ENCODE peak calls at places on chromosomes 6 and 20, in five cellular contexts. P is GM20000, W is fibroblast of lung, S is HFF-Myc, D is spleen. M is an unnamed sample.

GRCh38 chr20:32585519-32586127 is 490 bp upstream of the NOL4L start:
- DNase-seq in P (peak), W (no peak), S (no peak), D (no peak), M (peak)

GRCh38 chr6:134816780-134817179 is 133.1 kb downstream of the ALDH8A1 start:
- DNase-seq in P (no peak), W (no peak), S (no peak), D (no peak), M (no peak)

GRCh38 chr20:11080776-11081406 is 407.1 kb upstream of the JAG1 start:
- DNase-seq in P (no peak), W (no peak), S (no peak), D (no peak), M (no peak)

GRCh38 chr6:2630891-2631458 is 119.7 kb downstream of the MYLK4 start:
- DNase-seq in P (no peak), W (peak), S (peak), D (no peak), M (no peak)

GRCh38 chr6:22512716-22513452 is 56.5 kb upstream of the HDGFL1 start:
- DNase-seq in P (no peak), W (peak), S (no peak), D (no peak), M (no peak)

GRCh38 chr6:18990313-18990978 is 603.3 kb downstream of the RNF144B start:
- DNase-seq in P (peak), W (peak), S (peak), D (peak), M (peak)

GRCh38 chr6:160427312-160428068 is 79.3 kb downstream of the SLC22A3 start:
- DNase-seq in P (no peak), W (peak), S (no peak), D (no peak), M (no peak)

GRCh38 chr6:131909408-131910218 is 41.6 kb downstream of the CCN2 start:
- DNase-seq in P (peak), W (peak), S (peak), D (no peak), M (peak)

GRCh38 chr6:21504790-21505189 is 88.8 kb upstream of the SOX4 start:
- DNase-seq in P (no peak), W (peak), S (no peak), D (no peak), M (no peak)

GRCh38 chr20:49948809-49949507 is 12.8 kb downstream of the RNF114 start:
- DNase-seq in P (no peak), W (peak), S (peak), D (no peak), M (no peak)

GRCh38 chr20:44264287-44264686 is 17.2 kb downstream of the GDAP1L1 start:
- DNase-seq in P (no peak), W (no peak), S (no peak), D (no peak), M (no peak)

GRCh38 chr6:115729036-115729435 is 331.7 kb downstream of the FRK start:
- DNase-seq in P (no peak), W (no peak), S (no peak), D (peak), M (no peak)

GRCh38 chr20:23048283-23049200 is 930 bp downstream of the THBD start:
- DNase-seq in P (no peak), W (peak), S (peak), D (peak), M (peak)

GRCh38 chr6:86192123-86192522 is 549.4 kb upstream of the SYNCRIP start:
- DNase-seq in P (peak), W (peak), S (no peak), D (no peak), M (no peak)

GRCh38 chr6:113858067-113858604 is 991 bp downstream of the MARCKS start:
- DNase-seq in P (peak), W (peak), S (no peak), D (peak), M (peak)

GRCh38 chr20:21656299-21657067 is 49.0 kb upstream of the PAX1 start:
- DNase-seq in P (no peak), W (no peak), S (no peak), D (no peak), M (no peak)

GRCh38 chr6:2665169-2666070 is 85.3 kb downstream of the MYLK4 start:
- DNase-seq in P (no peak), W (peak), S (no peak), D (no peak), M (no peak)

GRCh38 chr20:43824279-43824678 is 90.4 kb upstream of the TOX2 start:
- DNase-seq in P (no peak), W (no peak), S (no peak), D (peak), M (no peak)

GRCh38 chr20:32348207-32348606 is 9.9 kb upstream of the ASXL1 start:
- DNase-seq in P (no peak), W (no peak), S (no peak), D (no peak), M (no peak)

GRCh38 chr6:63307581-63308246 is 12.1 kb downstream of the LGSN start:
- DNase-seq in P (peak), W (peak), S (peak), D (no peak), M (peak)

GRCh38 chr6:31761343-31761742 is 1.1 kb upstream of the SAPCD1 start:
- DNase-seq in P (no peak), W (no peak), S (no peak), D (peak), M (no peak)

GRCh38 chr6:7673063-7673536 is 52.8 kb upstream of the BMP6 start:
- DNase-seq in P (no peak), W (peak), S (peak), D (peak), M (no peak)

GRCh38 chr20:62741191-62741676 is 32.6 kb downstream of the NTSR1 start:
- DNase-seq in P (no peak), W (no peak), S (no peak), D (peak), M (no peak)

GRCh38 chr6:35370124-35370741 is 27.9 kb downstream of the PPARD start:
- DNase-seq in P (peak), W (peak), S (peak), D (peak), M (peak)

GRCh38 chr20:52172392-52173047 is 19.1 kb downstream of the ZFP64 start:
- DNase-seq in P (peak), W (no peak), S (no peak), D (no peak), M (peak)

GRCh38 chr6:52286798-52287432 is 2.4 kb upstream of the MCM3 start:
- DNase-seq in P (peak), W (peak), S (no peak), D (no peak), M (peak)

GRCh38 chr20:59603727-59604608 is at the start of gene PHACTR3:
- DNase-seq in P (no peak), W (no peak), S (no peak), D (no peak), M (no peak)

GRCh38 chr20:37278966-37279590 is 10.4 kb upstream of the MANBAL start:
- DNase-seq in P (no peak), W (no peak), S (no peak), D (no peak), M (no peak)

GRCh38 chr6:42787018-42787611 is 5.3 kb downstream of the BICRAL start:
- DNase-seq in P (no peak), W (no peak), S (no peak), D (no peak), M (no peak)

GRCh38 chr6:157994126-157994795 is 12.6 kb downstream of the SYNJ2 start:
- DNase-seq in P (no peak), W (no peak), S (no peak), D (peak), M (no peak)

GRCh38 chr6:1621328-1621701 is 11.6 kb downstream of the FOXC1 start:
- DNase-seq in P (no peak), W (no peak), S (no peak), D (peak), M (no peak)

GRCh38 chr6:15456422-15456821 is 206.4 kb downstream of the DTNBP1 start:
- DNase-seq in P (no peak), W (no peak), S (no peak), D (no peak), M (no peak)

GRCh38 chr6:151087861-151088598 is 151.7 kb upstream of the AKAP12 start:
- DNase-seq in P (no peak), W (peak), S (no peak), D (no peak), M (no peak)

GRCh38 chr6:127812985-127813681 is 87.7 kb downstream of the THEMIS start:
- DNase-seq in P (no peak), W (no peak), S (no peak), D (no peak), M (no peak)

GRCh38 chr6:13383280-13384163 is 55.2 kb upstream of the TBC1D7 start:
- DNase-seq in P (peak), W (peak), S (no peak), D (no peak), M (peak)

GRCh38 chr20:23147964-23148720 is 62.0 kb upstream of the CD93 start:
- DNase-seq in P (peak), W (peak), S (no peak), D (no peak), M (no peak)

GRCh38 chr6:162123797-162124196 is 603.8 kb downstream of the PRKN start:
- DNase-seq in P (no peak), W (peak), S (no peak), D (no peak), M (no peak)

DNA sequence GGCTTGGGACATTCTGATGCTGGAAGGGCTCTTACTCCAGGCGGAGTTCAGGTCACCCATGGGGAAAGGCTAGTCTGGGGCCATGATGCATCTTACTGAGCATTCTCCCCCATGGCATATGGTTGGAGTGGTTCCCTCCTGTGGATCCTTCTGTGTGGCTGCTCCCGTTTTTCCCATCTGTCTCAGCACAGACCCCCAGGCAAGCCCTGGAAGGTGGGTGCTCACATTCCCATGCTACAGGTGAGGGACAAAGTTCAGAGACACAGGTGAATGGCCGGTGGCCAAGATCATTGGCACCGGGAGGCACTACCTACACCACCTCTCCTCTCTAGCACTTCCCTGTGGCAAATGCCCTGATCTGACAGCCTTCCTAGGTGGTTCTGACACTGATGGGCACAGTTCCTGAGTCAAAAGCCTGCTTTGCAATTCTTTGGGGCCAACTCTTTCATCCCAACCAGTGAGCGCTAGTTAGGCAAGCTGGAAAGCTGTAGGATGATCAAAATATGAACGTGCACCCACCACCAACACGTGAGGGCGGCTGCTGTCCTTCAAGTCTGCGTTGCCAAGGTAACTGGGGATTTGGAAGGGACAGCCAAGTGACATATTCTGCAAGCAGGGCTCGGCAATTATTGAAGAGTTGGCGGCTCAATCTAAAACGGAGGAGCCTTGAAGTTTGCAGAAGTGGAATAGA is 124.6 kb downstream of the CDH4 start:
- DNase-seq in P (no peak), W (no peak), S (no peak), D (peak), M (no peak)
- TF ChIP-seq CTCF in P (no peak), W (no peak), S (no peak), D (no peak), M (no peak)

DNA sequence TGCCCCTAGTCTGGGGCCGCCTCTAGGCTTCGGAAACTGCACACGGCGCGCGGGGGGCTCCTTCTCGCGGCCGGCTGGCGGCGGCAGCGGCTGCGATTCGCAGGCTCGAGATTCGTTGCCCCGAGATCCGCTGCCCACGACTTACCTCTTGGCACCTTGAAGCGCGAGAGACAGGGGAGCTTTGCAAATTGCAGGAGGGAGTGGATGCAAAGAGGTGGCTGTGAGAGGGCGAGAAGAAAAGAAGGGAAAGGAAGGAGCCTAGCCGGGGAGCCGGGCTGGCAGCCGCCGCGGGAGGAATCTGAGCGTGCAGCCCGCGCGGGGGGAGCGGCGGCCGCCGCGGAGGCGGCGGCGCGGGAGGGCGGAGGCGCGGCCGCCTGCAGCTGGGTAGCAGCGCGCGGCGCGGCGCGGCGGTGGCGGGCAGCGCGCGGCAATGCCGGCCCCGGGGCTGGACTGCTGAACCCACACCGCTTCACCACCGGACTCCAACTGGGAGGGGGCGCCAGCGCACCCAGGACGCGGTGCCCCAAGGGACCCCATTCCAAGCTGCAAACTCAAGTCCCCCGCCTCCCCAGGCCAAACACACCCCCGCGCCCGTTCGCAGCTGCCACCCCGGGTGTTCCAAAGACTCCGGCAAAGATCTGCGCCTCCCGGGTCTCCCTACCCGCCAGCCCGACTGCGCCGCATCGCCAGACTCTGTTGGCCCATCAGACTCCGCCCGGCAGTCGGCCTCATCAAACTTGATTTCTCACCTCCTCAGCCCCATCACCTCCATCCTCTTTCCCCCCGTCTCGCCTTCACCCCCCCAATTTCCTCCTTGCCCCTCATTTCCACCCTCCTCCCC is 44.2 kb upstream of the SUPT3H start:
- DNase-seq in P (peak), W (peak), S (no peak), D (peak), M (peak)
- TF ChIP-seq CTCF in P (no peak), W (peak), S (peak), D (no peak), M (peak)

GRCh38 chr20:63782051-63782471 is 42.5 kb downstream of the SLC2A4RG start:
- DNase-seq in P (no peak), W (no peak), S (no peak), D (no peak), M (no peak)
- TF ChIP-seq CTCF in P (no peak), W (no peak), S (no peak), D (no peak), M (no peak)

GRCh38 chr20:3777726-3778629 is 3.3 kb downstream of the SPEF1 start:
- DNase-seq in P (peak), W (peak), S (no peak), D (peak), M (peak)
- TF ChIP-seq CTCF in P (no peak), W (no peak), S (no peak), D (no peak), M (no peak)

GRCh38 chr6:91167846-91168245 is 581.0 kb upstream of the MAP3K7 start:
- DNase-seq in P (no peak), W (no peak), S (no peak), D (no peak), M (no peak)
- TF ChIP-seq CTCF in P (no peak), W (peak), S (no peak), D (no peak), M (no peak)

GRCh38 chr20:25669826-25670422 is 26.7 kb downstream of the ZNF337 start:
- DNase-seq in P (no peak), W (peak), S (no peak), D (no peak), M (no peak)
- TF ChIP-seq CTCF in P (no peak), W (peak), S (peak), D (no peak), M (no peak)

DNA sequence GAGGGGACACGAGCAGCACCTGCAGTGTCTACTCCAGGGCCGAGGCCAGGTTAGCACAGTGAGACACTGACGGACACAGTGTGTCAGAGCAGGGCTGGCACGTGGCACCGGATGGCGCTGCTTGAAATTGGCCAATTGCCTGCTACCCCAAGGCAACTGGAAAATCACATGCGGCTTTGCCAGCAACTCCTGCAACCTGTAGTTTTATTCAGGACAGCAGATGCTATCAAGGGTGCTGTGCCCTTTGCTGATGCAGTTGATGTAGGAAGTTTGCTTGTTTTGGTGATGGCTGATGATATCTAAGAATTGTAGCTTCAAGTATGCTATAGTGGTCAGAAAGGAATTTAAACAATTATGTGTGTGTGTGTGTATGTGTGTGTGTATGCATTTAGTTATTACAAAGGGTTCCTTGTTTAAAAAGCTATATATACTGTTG is 25.9 kb downstream of the RIN2 start:
- DNase-seq in P (no peak), W (peak), S (peak), D (no peak), M (no peak)
- TF ChIP-seq CTCF in P (no peak), W (no peak), S (no peak), D (no peak), M (no peak)

GRCh38 chr20:1160991-1161390 is 23.8 kb downstream of the TMEM74B start:
- DNase-seq in P (no peak), W (no peak), S (no peak), D (no peak), M (no peak)
- TF ChIP-seq CTCF in P (no peak), W (no peak), S (no peak), D (no peak), M (no peak)

M was measured in GM13976.